ENCODE peak calls at places on chromosome 11, in seven cellular contexts. V is OCI-LY7, O is SK-N-SH, L is GM23338, I is MM.1S, E is HCT116, J is PC-3. A is an unnamed sample.

GRCh38 chr11:132307309-132308020 is 937.0 kb downstream of the NTM start:
- DNase-seq in V (no peak), O (no peak), L (no peak), I (no peak), E (no peak), J (no peak), A (no peak)

GRCh38 chr11:109037856-109038780 is 373.2 kb downstream of the DDX10 start:
- DNase-seq in V (no peak), O (no peak), L (no peak), I (no peak), E (no peak), J (peak; percentile 36), A (no peak)

GRCh38 chr11:65879622-65880021 is at the start of gene CTSW:
- DNase-seq in V (no peak), O (no peak), L (no peak), I (no peak), E (no peak), J (no peak), A (no peak)

GRCh38 chr11:101944896-101945295 is 28.6 kb upstream of the ANGPTL5 start:
- DNase-seq in V (no peak), O (peak; percentile 43), L (no peak), I (no peak), E (no peak), J (no peak), A (no peak)

GRCh38 chr11:75815345-75815983 is 454 bp downstream of the UVRAG start:
- DNase-seq in V (peak; percentile 44), O (no peak), L (peak; percentile 78), I (peak; percentile 46), E (no peak), J (peak; percentile 33), A (peak; percentile 75)

GRCh38 chr11:120657306-120658070 is 145.9 kb downstream of the GRIK4 start:
- DNase-seq in V (no peak), O (no peak), L (no peak), I (peak; percentile 19), E (no peak), J (no peak), A (no peak)

GRCh38 chr11:65114538-65115171 is 2.8 kb downstream of the ZNHIT2 start:
- DNase-seq in V (no peak), O (no peak), L (no peak), I (no peak), E (no peak), J (no peak), A (no peak)

GRCh38 chr11:64098318-64098831 is 62.6 kb downstream of the FLRT1 start:
- DNase-seq in V (no peak), O (no peak), L (no peak), I (no peak), E (no peak), J (no peak), A (no peak)

GRCh38 chr11:12274558-12275197 is 102.7 kb upstream of the PARVA start:
- DNase-seq in V (no peak), O (no peak), L (no peak), I (no peak), E (no peak), J (peak; percentile 17), A (no peak)

GRCh38 chr11:84384637-84385227 is 1098.6 kb upstream of the CCDC90B start:
- DNase-seq in V (peak; percentile 53), O (peak; percentile 25), L (peak; percentile 76), I (peak; percentile 45), E (no peak), J (peak; percentile 73), A (peak; percentile 59)

GRCh38 chr11:76307416-76307815 is 73.5 kb downstream of the THAP12 start:
- DNase-seq in V (no peak), O (no peak), L (no peak), I (no peak), E (no peak), J (no peak), A (no peak)

GRCh38 chr11:81089242-81089641 is 1644.4 kb downstream of the FAM181B start:
- DNase-seq in V (no peak), O (no peak), L (peak; percentile 11), I (no peak), E (no peak), J (no peak), A (no peak)

GRCh38 chr11:86484164-86484794 is 109.6 kb downstream of the CCDC81 start:
- DNase-seq in V (no peak), O (no peak), L (no peak), I (no peak), E (peak; percentile 31), J (peak; percentile 92), A (peak; percentile 76)

GRCh38 chr11:71482216-71482615 is 29.2 kb downstream of the NADSYN1 start:
- DNase-seq in V (no peak), O (no peak), L (no peak), I (no peak), E (no peak), J (no peak), A (no peak)

GRCh38 chr11:105046898-105047579 is 1.9 kb upstream of the CARD16 start:
- DNase-seq in V (no peak), O (no peak), L (peak; percentile 11), I (no peak), E (no peak), J (peak; percentile 96), A (peak; percentile 78)

GRCh38 chr11:57427692-57428082 is 766 bp upstream of the SLC43A3 start:
- DNase-seq in V (no peak), O (no peak), L (no peak), I (no peak), E (no peak), J (no peak), A (no peak)

GRCh38 chr11:134270250-134270714 is 5.9 kb upstream of the GLB1L3 start:
- DNase-seq in V (no peak), O (peak; percentile 56), L (peak; percentile 83), I (peak; percentile 66), E (peak; percentile 22), J (peak; percentile 52), A (no peak)

GRCh38 chr11:8068605-8069221 is 12.3 kb upstream of the TUB start:
- DNase-seq in V (no peak), O (peak; percentile 70), L (no peak), I (no peak), E (no peak), J (peak; percentile 39), A (peak; percentile 79)

GRCh38 chr11:45833761-45834160 is 13.5 kb upstream of the CRY2 start:
- DNase-seq in V (no peak), O (no peak), L (no peak), I (no peak), E (no peak), J (no peak), A (no peak)

GRCh38 chr11:3865388-3866193 is 10.1 kb downstream of the STIM1 start:
- DNase-seq in V (peak; percentile 73), O (no peak), L (peak; percentile 39), I (no peak), E (no peak), J (peak; percentile 66), A (no peak)

GRCh38 chr11:36362902-36363301 is 66.8 kb downstream of the PRR5L start:
- DNase-seq in V (no peak), O (no peak), L (no peak), I (no peak), E (no peak), J (no peak), A (no peak)

GRCh38 chr11:82927264-82927880 is 25.8 kb downstream of the DDIAS start:
- DNase-seq in V (peak; percentile 84), O (peak; percentile 54), L (peak; percentile 80), I (peak; percentile 75), E (peak; percentile 34), J (peak; percentile 80), A (peak; percentile 78)

GRCh38 chr11:73379189-73379880 is 3.1 kb downstream of the RELT start:
- DNase-seq in V (no peak), O (no peak), L (no peak), I (no peak), E (no peak), J (peak; percentile 35), A (no peak)

GRCh38 chr11:100918551-100919500 is 210.8 kb downstream of the PGR start:
- DNase-seq in V (no peak), O (no peak), L (no peak), I (no peak), E (no peak), J (peak; percentile 77), A (no peak)

GRCh38 chr11:87780068-87780413 is 395.2 kb downstream of the RAB38 start:
- DNase-seq in V (no peak), O (no peak), L (no peak), I (no peak), E (no peak), J (no peak), A (no peak)

GRCh38 chr11:3622521-3622920 is 19.3 kb downstream of the ART5 start:
- DNase-seq in V (no peak), O (no peak), L (no peak), I (no peak), E (no peak), J (no peak), A (no peak)

GRCh38 chr11:69012092-69013008 is 696 bp downstream of the MRGPRF start:
- DNase-seq in V (no peak), O (peak; percentile 41), L (peak; percentile 34), I (no peak), E (no peak), J (no peak), A (no peak)

GRCh38 chr11:69010964-69011623 is 2.0 kb downstream of the MRGPRF start:
- DNase-seq in V (peak; percentile 34), O (peak; percentile 40), L (peak; percentile 90), I (no peak), E (peak; percentile 47), J (no peak), A (peak; percentile 91)

GRCh38 chr11:69013009-69013951 is at the start of gene MRGPRF:
- DNase-seq in V (no peak), O (peak; percentile 89), L (peak; percentile 66), I (no peak), E (no peak), J (peak; percentile 20), A (peak; percentile 77)

GRCh38 chr11:69010361-69010891 is 2.6 kb downstream of the MRGPRF start:
- DNase-seq in V (no peak), O (peak; percentile 63), L (no peak), I (no peak), E (no peak), J (peak; percentile 19), A (no peak)

GRCh38 chr11:69011624-69012091 is 1.4 kb downstream of the MRGPRF start:
- DNase-seq in V (no peak), O (no peak), L (no peak), I (no peak), E (no peak), J (no peak), A (no peak)
- H3K4me1 ChIP-seq in V (peaks cover 6% of the 10 kb centered on the region), O (peaks cover 28% of the 10 kb centered on the region), L (peaks cover 37% of the 10 kb centered on the region), I (no peaks in the 10 kb centered on the region), E (peaks cover 49% of the 10 kb centered on the region), J (peaks cover 29% of the 10 kb centered on the region), A (peaks cover 78% of the 10 kb centered on the region)

GRCh38 chr11:69131644-69132300 is 24.0 kb upstream of the SMIM38 start:
- DNase-seq in V (no peak), O (peak; percentile 70), L (peak; percentile 96), I (peak; percentile 56), E (peak; percentile 66), J (peak; percentile 98), A (peak; percentile 91)
- TF ChIP-seq EZH2phosphoT487 in V (no peak), O (no peak), L (no peak), I (no peak), E (no peak), J (no peak), A (no peak)

GRCh38 chr11:2268911-2269600 is 1.3 kb downstream of the ASCL2 start:
- DNase-seq in V (no peak), O (peak; percentile 64), L (peak; percentile 76), I (no peak), E (no peak), J (peak; percentile 62), A (peak; percentile 79)
- H3K27ac ChIP-seq in V (no peak overlapping the region), O (no peak overlapping the region), L (no peak overlapping the region), I (no peak overlapping the region), E (peak overlapping the region; percentile 29), J (no peak overlapping the region), A (peak overlapping the region; percentile 60)

GRCh38 chr11:79406376-79406775 is 34.5 kb downstream of the TENM4 start:
- DNase-seq in V (peak; percentile 38), O (no peak), L (no peak), I (peak; percentile 31), E (no peak), J (no peak), A (no peak)
- H3K4me1 ChIP-seq in V (no peaks in the 10 kb centered on the region), O (no peaks in the 10 kb centered on the region), L (no peaks in the 10 kb centered on the region), I (peaks cover 6% of the 10 kb centered on the region), E (no peaks in the 10 kb centered on the region), J (no peaks in the 10 kb centered on the region), A (peaks cover 5% of the 10 kb centered on the region)